ENCODE peak calls at places on chromosomes 1 and 21, in five cellular contexts. F is GM23338, H is lung, O is HCT116, K is IMR-90. Q is an unnamed sample.

GRCh38 chr1:20983297-20983889 is 193.3 kb downstream of the EIF4G3 start:
- DNase-seq in F (no peak), H (no peak), O (no peak), K (no peak), Q (no peak)

GRCh38 chr1:44628962-44629756 is 45.1 kb downstream of the TMEM53 start:
- DNase-seq in F (no peak), H (no peak), O (no peak), K (peak; percentile 96), Q (peak; percentile 79)

GRCh38 chr1:22829001-22829989 is 118.7 kb downstream of the EPHB2 start:
- DNase-seq in F (no peak), H (no peak), O (no peak), K (peak; percentile 45), Q (peak; percentile 52)

GRCh38 chr1:173043253-173043652 is 7.5 kb downstream of the TNFSF18 start:
- DNase-seq in F (no peak), H (no peak), O (no peak), K (peak; percentile 63), Q (peak; percentile 39)

GRCh38 chr1:187229496-187229895 is 400.7 kb downstream of the PLA2G4A start:
- DNase-seq in F (no peak), H (no peak), O (no peak), K (no peak), Q (no peak)

GRCh38 chr1:212858461-212859265 is 588 bp downstream of the FLVCR1 start:
- DNase-seq in F (peak; percentile 24), H (peak; percentile 29), O (no peak), K (peak; percentile 31), Q (peak; percentile 22)

GRCh38 chr1:119987112-119987511 is 82.3 kb downstream of the NOTCH2 start:
- DNase-seq in F (no peak), H (no peak), O (no peak), K (peak; percentile 97), Q (peak; percentile 89)

GRCh38 chr21:14691924-14692323 is 145.8 kb upstream of the SAMSN1 start:
- DNase-seq in F (no peak), H (no peak), O (no peak), K (no peak), Q (no peak)

GRCh38 chr1:110343249-110343648 is 4.1 kb downstream of the RBM15 start:
- DNase-seq in F (no peak), H (no peak), O (no peak), K (no peak), Q (no peak)

GRCh38 chr21:37337179-37337578 is 29.4 kb upstream of the DYRK1A start:
- DNase-seq in F (no peak), H (no peak), O (no peak), K (no peak), Q (no peak)

GRCh38 chr1:37240897-37241296 is 206.6 kb upstream of the GRIK3 start:
- DNase-seq in F (peak; percentile 28), H (no peak), O (no peak), K (no peak), Q (no peak)

GRCh38 chr1:161133220-161133740 is 813 bp upstream of the DEDD start:
- DNase-seq in F (peak; percentile 30), H (no peak), O (no peak), K (peak; percentile 23), Q (no peak)

GRCh38 chr1:31790140-31790539 is 25.7 kb downstream of the SPOCD1 start:
- DNase-seq in F (no peak), H (no peak), O (no peak), K (no peak), Q (no peak)

GRCh38 chr1:91161749-91162148 is 139.9 kb upstream of the ZNF644 start:
- DNase-seq in F (no peak), H (no peak), O (no peak), K (no peak), Q (no peak)

GRCh38 chr1:3777647-3778589 is 5.4 kb downstream of the SMIM1 start:
- DNase-seq in F (no peak), H (no peak), O (no peak), K (no peak), Q (no peak)

GRCh38 chr21:41559658-41560599 is 52.0 kb upstream of the TMPRSS2 start:
- DNase-seq in F (no peak), H (no peak), O (no peak), K (no peak), Q (peak; percentile 49)
- H3K27ac ChIP-seq in F (no peak overlapping the region), H (no peak overlapping the region), O (no peak overlapping the region), K (no peak overlapping the region), Q (peak overlapping the region; percentile 47)

GRCh38 chr1:74362691-74363090 is 127.5 kb downstream of the TNNI3K start:
- DNase-seq in F (no peak), H (no peak), O (no peak), K (no peak), Q (no peak)
- TF ChIP-seq CTCF in F (no peak), H (no peak), O (no peak), K (no peak), Q (no peak)

DNA sequence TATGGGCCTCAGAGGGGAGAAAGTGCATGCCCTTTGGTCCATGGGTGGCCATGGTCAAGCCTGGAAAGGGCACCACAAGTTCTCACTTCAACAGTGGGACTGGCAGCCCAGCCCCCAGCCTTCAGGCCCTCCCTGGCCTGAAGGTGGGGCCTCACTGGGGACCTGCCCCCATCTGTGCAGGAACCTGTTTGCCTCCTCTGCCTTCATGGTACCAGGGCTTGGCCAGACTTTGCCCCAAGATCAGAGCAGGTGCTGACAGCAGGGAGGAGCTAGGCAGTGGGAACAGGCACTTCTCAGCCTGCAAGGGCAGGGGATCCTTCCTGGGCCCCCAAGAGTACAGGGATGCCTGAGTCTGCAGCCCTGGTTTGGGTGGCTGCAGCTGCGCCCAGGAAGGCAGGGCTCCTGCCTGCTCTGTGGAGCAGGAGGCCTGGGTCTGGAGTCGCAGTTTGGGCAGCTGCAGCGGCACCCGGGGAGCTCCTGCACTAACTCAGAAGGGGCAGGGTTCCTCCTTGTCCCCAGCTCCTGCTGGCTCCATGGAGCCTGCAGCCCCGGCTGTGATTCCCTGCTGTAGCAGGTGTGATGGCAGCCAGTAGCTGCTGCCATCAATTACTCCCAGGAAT is 460.1 kb upstream of the NCAM2 start:
- DNase-seq in F (no peak), H (no peak), O (no peak), K (no peak), Q (no peak)
- H3K27ac ChIP-seq in F (no peak overlapping the region), H (no peak overlapping the region), O (no peak overlapping the region), K (no peak overlapping the region), Q (no peak overlapping the region)

GRCh38 chr1:12408662-12409061 is 178.8 kb downstream of the VPS13D start:
- DNase-seq in F (no peak), H (no peak), O (no peak), K (no peak), Q (no peak)

GRCh38 chr1:12407962-12408288 is 178.1 kb downstream of the VPS13D start:
- DNase-seq in F (no peak), H (no peak), O (no peak), K (no peak), Q (no peak)

GRCh38 chr1:12406218-12407021 is 176.6 kb downstream of the VPS13D start:
- DNase-seq in F (peak; percentile 6), H (no peak), O (no peak), K (peak; percentile 28), Q (no peak)

GRCh38 chr1:12405325-12406217 is 175.7 kb downstream of the VPS13D start:
- DNase-seq in F (peak; percentile 63), H (peak; percentile 38), O (no peak), K (peak; percentile 36), Q (no peak)

DNA sequence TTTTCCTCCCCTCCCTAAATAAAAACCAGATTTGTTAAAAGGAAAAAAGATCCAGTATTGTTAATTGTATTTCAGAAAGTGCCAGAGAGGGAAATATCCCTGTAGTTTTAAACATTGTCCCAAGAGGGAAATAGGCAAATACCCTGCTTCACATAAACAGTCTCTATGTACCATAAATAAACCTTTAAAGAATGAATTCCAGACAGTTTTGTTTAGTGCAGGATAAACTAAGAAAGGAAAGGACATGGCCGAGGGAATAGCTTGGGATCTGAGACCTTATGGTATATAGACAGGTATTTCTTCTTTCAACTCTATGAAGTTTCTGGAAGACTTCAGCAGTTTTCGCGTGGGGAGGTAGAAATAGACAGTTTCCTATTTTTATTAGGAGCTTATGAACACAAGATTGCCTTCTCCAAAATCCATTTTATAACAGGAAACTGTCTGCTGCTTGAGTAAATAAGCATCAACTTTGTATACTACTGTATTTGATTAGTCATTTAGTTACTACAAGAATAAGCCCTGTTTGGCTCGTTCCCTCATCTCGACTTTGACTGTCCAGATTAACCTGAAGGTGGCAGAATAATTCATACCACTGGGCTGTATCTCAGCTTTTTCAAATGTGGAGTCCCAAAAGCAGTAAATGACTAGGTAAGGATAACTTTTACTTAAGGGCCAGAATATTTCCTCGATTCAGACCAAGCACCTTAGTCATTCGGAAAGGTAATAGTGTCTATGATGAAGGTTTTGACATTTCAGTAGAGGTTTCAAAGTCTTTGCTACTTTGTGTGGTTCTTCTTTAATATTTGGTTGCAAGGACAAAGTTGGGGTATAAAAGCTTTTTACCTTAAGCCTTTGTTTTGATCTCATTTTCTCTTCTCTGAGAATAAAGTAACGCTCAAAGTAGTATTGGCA is 177.5 kb downstream of the VPS13D start:
- DNase-seq in F (peak; percentile 18), H (no peak), O (peak; percentile 12), K (peak; percentile 84), Q (no peak)
- TF ChIP-seq CTCF in F (peak; percentile 31), H (peak; percentile 10), O (peak; percentile 42), K (peak; percentile 51), Q (peak; percentile 59)